ENCODE peak calls at places on chromosomes 11 and 22, in eight cellular contexts. R, Q, M, Z, P, S, G and C are unnamed samples.
A peak's percentile ranks its signal among the peaks of the same experiment; 100 is the strongest.

GRCh38 chr11:85685820-85686459 is at the start of gene CCDC89:
- DNase-seq in R (no peak), M (no peak), S (peak; percentile 18), Q (peak; percentile 99), Z (no peak), P (peak; percentile 96), G (peak; percentile 83), C (peak; percentile 74)

GRCh38 chr22:35220221-35220620 is 37.1 kb upstream of the HMGXB4 start:
- DNase-seq in Q (no peak), M (no peak), G (no peak), Z (no peak), S (no peak), P (no peak), R (no peak), C (no peak)

GRCh38 chr11:134656861-134657540 is 245.0 kb upstream of the B3GAT1 start:
- DNase-seq in S (no peak), P (no peak), R (no peak), Q (no peak), M (no peak), Z (no peak), G (no peak), C (no peak)

GRCh38 chr11:114317738-114318137 is 21.5 kb downstream of the NNMT start:
- DNase-seq in G (peak; percentile 50), P (no peak), Z (peak; percentile 51), M (no peak), S (peak; percentile 82), R (peak; percentile 8), Q (peak; percentile 84), C (no peak)

GRCh38 chr11:75797796-75798195 is 17.2 kb upstream of the UVRAG start:
- DNase-seq in S (no peak), G (no peak), R (peak; percentile 43), M (no peak), P (no peak), Z (no peak), Q (peak; percentile 22), C (no peak)

GRCh38 chr22:27750866-27751265 is 50.7 kb downstream of the MN1 start:
- DNase-seq in Q (no peak), S (no peak), Z (no peak), M (no peak), P (no peak), R (no peak), G (no peak), C (no peak)

GRCh38 chr22:38732251-38732815 is 23.5 kb downstream of the SUN2 start:
- DNase-seq in G (no peak), Z (no peak), P (no peak), R (no peak), S (no peak), M (no peak), Q (no peak), C (no peak)

GRCh38 chr22:47119181-47119580 is 356.7 kb downstream of the TBC1D22A start:
- DNase-seq in R (no peak), M (no peak), G (no peak), S (no peak), Q (no peak), P (no peak), Z (no peak), C (no peak)

GRCh38 chr11:72583177-72583553 is 91.1 kb downstream of the PDE2A start:
- DNase-seq in G (no peak), M (no peak), S (no peak), P (no peak), R (no peak), Q (no peak), Z (no peak), C (no peak)

GRCh38 chr11:119339581-119340334 is 925 bp downstream of the C1QTNF5 start:
- DNase-seq in P (no peak), R (peak; percentile 59), Z (peak; percentile 82), G (peak; percentile 70), S (peak; percentile 94), M (no peak), Q (peak; percentile 57), C (no peak)
- H3K4me3 ChIP-seq in P (peak overlapping the region; percentile 50), R (no peak overlapping the region), Z (peak overlapping the region; percentile 77), G (peak overlapping the region; percentile 49), S (peak overlapping the region; percentile 77), M (no peak overlapping the region), Q (peak overlapping the region; percentile 71), C (peak overlapping the region; percentile 39)

GRCh38 chr22:50535113-50535512 is 5.3 kb upstream of the TYMP start:
- DNase-seq in Z (no peak), R (no peak), S (no peak), P (no peak), G (no peak), M (no peak), Q (no peak), C (no peak)
- H3K4me3 ChIP-seq in Z (no peak overlapping the region), R (no peak overlapping the region), S (no peak overlapping the region), P (no peak overlapping the region), G (no peak overlapping the region), M (no peak overlapping the region), Q (no peak overlapping the region), C (no peak overlapping the region)

GRCh38 chr11:65927904-65928397 is 8.7 kb downstream of the DRAP1 start:
- DNase-seq in P (no peak), R (no peak), M (peak; percentile 78), Q (no peak), S (no peak), G (no peak), Z (no peak), C (no peak)
- H3K4me3 ChIP-seq in P (no peak overlapping the region), R (no peak overlapping the region), M (peak overlapping the region; percentile 78), Q (no peak overlapping the region), S (no peak overlapping the region), G (no peak overlapping the region), Z (no peak overlapping the region), C (no peak overlapping the region)

DNA sequence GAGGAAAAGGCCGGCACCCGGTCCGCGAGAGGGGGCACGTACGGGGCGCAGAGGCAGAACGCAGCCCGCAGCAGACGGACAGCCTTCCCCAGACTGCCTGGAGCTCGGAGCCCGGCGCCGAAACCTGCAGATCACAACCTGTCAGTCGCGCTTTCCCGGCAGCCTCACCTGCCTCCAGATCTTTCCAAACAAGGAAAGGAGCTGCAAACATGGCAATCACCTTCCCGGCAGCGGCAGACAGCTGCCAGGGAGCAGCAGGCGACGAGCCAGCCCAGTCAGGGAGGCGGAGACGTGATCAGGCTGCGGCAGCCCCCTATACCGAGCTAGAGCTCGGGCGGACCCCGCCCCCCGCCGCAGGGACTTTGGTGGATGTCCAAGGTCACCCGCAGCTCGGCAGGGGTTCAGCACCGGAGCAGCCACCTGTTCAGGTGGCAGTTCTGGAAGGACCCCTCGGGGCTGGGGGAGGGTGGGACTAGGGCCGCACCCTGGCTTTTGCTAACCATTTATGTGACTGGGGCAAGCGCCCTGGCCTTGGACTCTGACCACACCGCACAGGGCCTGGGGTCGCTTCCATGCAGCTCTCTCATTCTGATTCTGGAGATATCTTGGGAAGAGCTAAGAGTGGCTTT is 143.8 kb downstream of the NECTIN1 start:
- DNase-seq in M (no peak), Q (no peak), G (peak; percentile 22), S (peak; percentile 49), Z (peak; percentile 9), R (peak; percentile 83), P (no peak), C (no peak)
- H3K4me3 ChIP-seq in M (no peak overlapping the region), Q (peak overlapping the region; percentile 68), G (peak overlapping the region; percentile 25), S (peak overlapping the region; percentile 60), Z (peak overlapping the region; percentile 80), R (peak overlapping the region; percentile 70), P (peak overlapping the region; percentile 50), C (peak overlapping the region; percentile 49)

GRCh38 chr22:20035375-20036084 is 14.6 kb downstream of the TANGO2 start:
- DNase-seq in G (no peak), P (no peak), Z (no peak), Q (no peak), R (no peak), M (no peak), S (no peak), C (no peak)

GRCh38 chr22:20033045-20033706 is 12.3 kb downstream of the TANGO2 start:
- DNase-seq in Z (no peak), R (no peak), Q (peak; percentile 15), P (no peak), G (no peak), S (no peak), M (no peak), C (no peak)

GRCh38 chr22:20036119-20036518 is 15.2 kb downstream of the TANGO2 start:
- DNase-seq in R (no peak), Q (no peak), M (no peak), G (no peak), P (no peak), S (no peak), Z (no peak), C (no peak)

GRCh38 chr22:20032407-20032991 is 11.6 kb downstream of the TANGO2 start:
- DNase-seq in G (no peak), M (no peak), P (no peak), S (no peak), R (no peak), Z (no peak), Q (no peak), C (no peak)

DNA sequence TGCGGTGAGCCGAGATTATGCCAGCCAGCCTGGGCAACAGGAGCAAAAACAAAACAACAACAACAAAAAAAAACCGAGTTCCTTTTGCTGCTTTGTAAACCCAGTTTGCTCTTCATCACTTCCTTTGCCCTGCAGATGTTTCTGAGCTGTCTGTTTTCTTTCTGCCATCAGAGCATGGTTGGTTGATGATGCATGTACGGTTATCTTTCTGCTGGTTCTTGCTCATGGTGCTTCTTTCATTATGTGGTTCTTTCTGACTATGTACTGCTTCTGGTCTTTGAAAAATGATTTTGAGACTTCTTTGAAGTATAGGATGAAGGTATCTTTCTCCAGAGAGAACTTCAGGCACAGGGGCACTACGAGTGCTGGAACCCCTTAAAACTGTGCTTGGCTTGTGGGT is 13.2 kb downstream of the TANGO2 start:
- DNase-seq in Q (no peak), S (no peak), G (no peak), R (no peak), Z (no peak), P (no peak), M (no peak), C (no peak)
- H3K4me3 ChIP-seq in Q (no peak overlapping the region), S (no peak overlapping the region), G (no peak overlapping the region), R (no peak overlapping the region), Z (no peak overlapping the region), P (no peak overlapping the region), M (no peak overlapping the region), C (no peak overlapping the region)

DNA sequence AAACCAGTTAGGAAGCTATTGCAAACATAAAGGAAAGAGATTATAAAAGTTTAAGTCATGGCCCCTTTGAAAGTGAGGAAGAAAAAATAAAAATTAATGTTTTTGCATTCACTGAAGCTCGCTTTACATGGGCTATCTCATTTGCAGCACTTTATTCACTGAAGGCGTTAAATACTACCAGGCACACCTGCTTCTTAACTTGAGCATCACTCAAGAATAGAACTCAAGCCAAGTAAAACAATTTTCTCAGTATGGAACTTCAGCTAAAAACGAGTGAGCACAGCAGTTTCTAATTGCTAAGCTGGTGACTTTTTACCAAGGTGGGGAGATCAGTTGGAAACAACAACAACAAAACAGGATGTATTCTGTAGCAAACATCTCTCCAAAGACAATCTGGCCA is 405.6 kb downstream of the RAB38 start:
- DNase-seq in G (no peak), S (no peak), Z (no peak), P (no peak), R (no peak), Q (no peak), M (no peak), C (no peak)
- H3K4me3 ChIP-seq in G (no peak overlapping the region), S (no peak overlapping the region), Z (no peak overlapping the region), P (no peak overlapping the region), R (no peak overlapping the region), Q (no peak overlapping the region), M (no peak overlapping the region), C (no peak overlapping the region)